ENCODE peak calls at places on chromosomes 4 and X, in seven cellular contexts. One of them, this sample, is unnamed.

GRCh38 chrX:132184871-132185270 is 34.4 kb downstream of the RAP2C start:
- DNase-seq in Panc1: no peak
- DNase-seq in CD4-positive, CD25-positive, alpha-beta regulatory T cell: no peak
- DNase-seq in CD8-positive, alpha-beta memory T cell: no peak
- DNase-seq in endodermal cell: no peak
- DNase-seq in GM23248: no peak
- DNase-seq in neural progenitor cell: no peak
- DNase-seq in this sample: no peak

GRCh38 chr4:80201326-80202151 is 4.2 kb downstream of the PRDM8 start:
- DNase-seq in Panc1: no peak
- DNase-seq in CD4-positive, CD25-positive, alpha-beta regulatory T cell: peak; percentile 67
- DNase-seq in CD8-positive, alpha-beta memory T cell: peak; percentile 69
- DNase-seq in endodermal cell: peak; percentile 52
- DNase-seq in GM23248: peak; percentile 43
- DNase-seq in neural progenitor cell: peak; percentile 68
- DNase-seq in this sample: peak; percentile 61

GRCh38 chrX:123219916-123220315 is 35.8 kb downstream of the GRIA3 start:
- DNase-seq in Panc1: no peak
- DNase-seq in CD4-positive, CD25-positive, alpha-beta regulatory T cell: no peak
- DNase-seq in CD8-positive, alpha-beta memory T cell: no peak
- DNase-seq in endodermal cell: no peak
- DNase-seq in GM23248: peak; percentile 18
- DNase-seq in neural progenitor cell: peak; percentile 13
- DNase-seq in this sample: no peak

GRCh38 chr4:108730579-108730978 is 32.3 kb downstream of the ETNPPL start:
- DNase-seq in Panc1: no peak
- DNase-seq in CD4-positive, CD25-positive, alpha-beta regulatory T cell: no peak
- DNase-seq in CD8-positive, alpha-beta memory T cell: no peak
- DNase-seq in endodermal cell: no peak
- DNase-seq in GM23248: peak; percentile 9
- DNase-seq in neural progenitor cell: no peak
- DNase-seq in this sample: no peak

GRCh38 chr4:29051381-29051965 is 1668.7 kb upstream of the PCDH7 start:
- DNase-seq in Panc1: no peak
- DNase-seq in CD4-positive, CD25-positive, alpha-beta regulatory T cell: no peak
- DNase-seq in CD8-positive, alpha-beta memory T cell: no peak
- DNase-seq in endodermal cell: no peak
- DNase-seq in GM23248: no peak
- DNase-seq in neural progenitor cell: peak; percentile 66
- DNase-seq in this sample: no peak

GRCh38 chr4:88600129-88600849 is 8.0 kb downstream of the HERC3 start:
- DNase-seq in Panc1: no peak
- DNase-seq in CD4-positive, CD25-positive, alpha-beta regulatory T cell: no peak
- DNase-seq in CD8-positive, alpha-beta memory T cell: no peak
- DNase-seq in endodermal cell: no peak
- DNase-seq in GM23248: peak; percentile 91
- DNase-seq in neural progenitor cell: no peak
- DNase-seq in this sample: no peak

GRCh38 chr4:62225972-62226371 is 1025.8 kb downstream of the ADGRL3 start:
- DNase-seq in Panc1: no peak
- DNase-seq in CD4-positive, CD25-positive, alpha-beta regulatory T cell: no peak
- DNase-seq in CD8-positive, alpha-beta memory T cell: no peak
- DNase-seq in endodermal cell: no peak
- DNase-seq in GM23248: no peak
- DNase-seq in neural progenitor cell: no peak
- DNase-seq in this sample: no peak

GRCh38 chr4:33302298-33302697 is 2582.1 kb downstream of the PCDH7 start:
- DNase-seq in Panc1: no peak
- DNase-seq in CD4-positive, CD25-positive, alpha-beta regulatory T cell: no peak
- DNase-seq in CD8-positive, alpha-beta memory T cell: no peak
- DNase-seq in endodermal cell: no peak
- DNase-seq in GM23248: no peak
- DNase-seq in neural progenitor cell: no peak
- DNase-seq in this sample: no peak

GRCh38 chr4:45554423-45554822 is 569.4 kb downstream of the GABRG1 start:
- DNase-seq in Panc1: no peak
- DNase-seq in CD4-positive, CD25-positive, alpha-beta regulatory T cell: no peak
- DNase-seq in CD8-positive, alpha-beta memory T cell: no peak
- DNase-seq in endodermal cell: no peak
- DNase-seq in GM23248: peak; percentile 38
- DNase-seq in neural progenitor cell: no peak
- DNase-seq in this sample: no peak

GRCh38 chr4:57193996-57194675 is 84.0 kb upstream of the IGFBP7 start:
- DNase-seq in Panc1: no peak
- DNase-seq in CD4-positive, CD25-positive, alpha-beta regulatory T cell: no peak
- DNase-seq in CD8-positive, alpha-beta memory T cell: no peak
- DNase-seq in endodermal cell: peak; percentile 76
- DNase-seq in GM23248: peak; percentile 29
- DNase-seq in neural progenitor cell: peak; percentile 49
- DNase-seq in this sample: no peak

GRCh38 chrX:50889582-50889981 is 21.0 kb upstream of the BMP15 start:
- DNase-seq in Panc1: no peak
- DNase-seq in CD4-positive, CD25-positive, alpha-beta regulatory T cell: no peak
- DNase-seq in CD8-positive, alpha-beta memory T cell: no peak
- DNase-seq in endodermal cell: peak; percentile 62
- DNase-seq in GM23248: no peak
- DNase-seq in neural progenitor cell: no peak
- DNase-seq in this sample: no peak

GRCh38 chrX:114251575-114251974 is 332.3 kb upstream of the HTR2C start:
- DNase-seq in Panc1: no peak
- DNase-seq in CD4-positive, CD25-positive, alpha-beta regulatory T cell: no peak
- DNase-seq in CD8-positive, alpha-beta memory T cell: no peak
- DNase-seq in endodermal cell: no peak
- DNase-seq in GM23248: no peak
- DNase-seq in neural progenitor cell: no peak
- DNase-seq in this sample: no peak

GRCh38 chrX:67104982-67105757 is 438.7 kb upstream of the AR start:
- DNase-seq in Panc1: no peak
- DNase-seq in CD4-positive, CD25-positive, alpha-beta regulatory T cell: no peak
- DNase-seq in CD8-positive, alpha-beta memory T cell: no peak
- DNase-seq in endodermal cell: no peak
- DNase-seq in GM23248: no peak
- DNase-seq in neural progenitor cell: no peak
- DNase-seq in this sample: no peak

GRCh38 chrX:111581086-111581485 is 69.6 kb downstream of the SERTM2 start:
- DNase-seq in Panc1: no peak
- DNase-seq in CD4-positive, CD25-positive, alpha-beta regulatory T cell: no peak
- DNase-seq in CD8-positive, alpha-beta memory T cell: no peak
- DNase-seq in endodermal cell: no peak
- DNase-seq in GM23248: no peak
- DNase-seq in neural progenitor cell: no peak
- DNase-seq in this sample: no peak

GRCh38 chrX:134622056-134622812 is 36.0 kb downstream of the PLAC1 start:
- DNase-seq in Panc1: peak; percentile 35
- DNase-seq in CD4-positive, CD25-positive, alpha-beta regulatory T cell: peak; percentile 40
- DNase-seq in CD8-positive, alpha-beta memory T cell: no peak
- DNase-seq in endodermal cell: peak; percentile 54
- DNase-seq in GM23248: peak; percentile 87
- DNase-seq in neural progenitor cell: no peak
- DNase-seq in this sample: no peak

GRCh38 chrX:21373637-21374162 is 518 bp upstream of the CNKSR2 start:
- DNase-seq in Panc1: no peak
- DNase-seq in CD4-positive, CD25-positive, alpha-beta regulatory T cell: peak; percentile 40
- DNase-seq in CD8-positive, alpha-beta memory T cell: no peak
- DNase-seq in endodermal cell: no peak
- DNase-seq in GM23248: peak; percentile 22
- DNase-seq in neural progenitor cell: peak; percentile 89
- DNase-seq in this sample: peak; percentile 4

GRCh38 chr4:180560896-180561295 is 1682.3 kb upstream of the TENM3 start:
- DNase-seq in Panc1: no peak
- DNase-seq in CD4-positive, CD25-positive, alpha-beta regulatory T cell: no peak
- DNase-seq in CD8-positive, alpha-beta memory T cell: no peak
- DNase-seq in endodermal cell: no peak
- DNase-seq in GM23248: no peak
- DNase-seq in neural progenitor cell: no peak
- DNase-seq in this sample: no peak

GRCh38 chrX:15755091-15755490 is 17.0 kb downstream of the CA5B start:
- DNase-seq in Panc1: no peak
- DNase-seq in CD4-positive, CD25-positive, alpha-beta regulatory T cell: no peak
- DNase-seq in CD8-positive, alpha-beta memory T cell: no peak
- DNase-seq in endodermal cell: no peak
- DNase-seq in GM23248: no peak
- DNase-seq in neural progenitor cell: no peak
- DNase-seq in this sample: no peak

GRCh38 chr4:114598191-114599121 is at the start of gene UGT8:
- DNase-seq in Panc1: no peak
- DNase-seq in CD4-positive, CD25-positive, alpha-beta regulatory T cell: peak; percentile 26
- DNase-seq in CD8-positive, alpha-beta memory T cell: peak; percentile 20
- DNase-seq in endodermal cell: peak; percentile 89
- DNase-seq in GM23248: peak; percentile 44
- DNase-seq in neural progenitor cell: peak; percentile 87
- DNase-seq in this sample: no peak

GRCh38 chr4:78347527-78347926 is 204.0 kb upstream of the ANXA3 start:
- DNase-seq in Panc1: no peak
- DNase-seq in CD4-positive, CD25-positive, alpha-beta regulatory T cell: no peak
- DNase-seq in CD8-positive, alpha-beta memory T cell: no peak
- DNase-seq in endodermal cell: no peak
- DNase-seq in GM23248: no peak
- DNase-seq in neural progenitor cell: no peak
- DNase-seq in this sample: no peak

GRCh38 chrX:46488712-46489111 is 56.5 kb downstream of the ZNF674 start:
- DNase-seq in Panc1: no peak
- DNase-seq in CD4-positive, CD25-positive, alpha-beta regulatory T cell: no peak
- DNase-seq in CD8-positive, alpha-beta memory T cell: no peak
- DNase-seq in endodermal cell: peak; percentile 36
- DNase-seq in GM23248: no peak
- DNase-seq in neural progenitor cell: peak; percentile 9
- DNase-seq in this sample: no peak

GRCh38 chrX:133951098-133951497 is 34.3 kb downstream of the GPC3 start:
- DNase-seq in Panc1: no peak
- DNase-seq in CD4-positive, CD25-positive, alpha-beta regulatory T cell: no peak
- DNase-seq in CD8-positive, alpha-beta memory T cell: no peak
- DNase-seq in endodermal cell: no peak
- DNase-seq in GM23248: no peak
- DNase-seq in neural progenitor cell: no peak
- DNase-seq in this sample: no peak

GRCh38 chr4:184261246-184261645 is 43.6 kb upstream of the ENPP6 start:
- DNase-seq in Panc1: no peak
- DNase-seq in CD4-positive, CD25-positive, alpha-beta regulatory T cell: no peak
- DNase-seq in CD8-positive, alpha-beta memory T cell: no peak
- DNase-seq in endodermal cell: no peak
- DNase-seq in GM23248: no peak
- DNase-seq in neural progenitor cell: no peak
- DNase-seq in this sample: no peak

GRCh38 chr4:154444958-154445357 is 46.6 kb downstream of the DCHS2 start:
- DNase-seq in Panc1: no peak
- DNase-seq in CD4-positive, CD25-positive, alpha-beta regulatory T cell: no peak
- DNase-seq in CD8-positive, alpha-beta memory T cell: no peak
- DNase-seq in endodermal cell: no peak
- DNase-seq in GM23248: no peak
- DNase-seq in neural progenitor cell: no peak
- DNase-seq in this sample: no peak

GRCh38 chrX:42422961-42423360 is 355.0 kb downstream of the PPP1R2C start:
- DNase-seq in Panc1: no peak
- DNase-seq in CD4-positive, CD25-positive, alpha-beta regulatory T cell: no peak
- DNase-seq in CD8-positive, alpha-beta memory T cell: no peak
- DNase-seq in endodermal cell: no peak
- DNase-seq in GM23248: no peak
- DNase-seq in neural progenitor cell: no peak
- DNase-seq in this sample: no peak

GRCh38 chrX:125786306-125786705 is 379.8 kb downstream of the DCAF12L2 start:
- DNase-seq in Panc1: no peak
- DNase-seq in CD4-positive, CD25-positive, alpha-beta regulatory T cell: no peak
- DNase-seq in CD8-positive, alpha-beta memory T cell: no peak
- DNase-seq in endodermal cell: no peak
- DNase-seq in GM23248: no peak
- DNase-seq in neural progenitor cell: peak; percentile 3
- DNase-seq in this sample: no peak

GRCh38 chr4:122163767-122164166 is 11.6 kb downstream of the BLTP1 start:
- DNase-seq in Panc1: no peak
- DNase-seq in CD4-positive, CD25-positive, alpha-beta regulatory T cell: no peak
- DNase-seq in CD8-positive, alpha-beta memory T cell: no peak
- DNase-seq in endodermal cell: no peak
- DNase-seq in GM23248: no peak
- DNase-seq in neural progenitor cell: no peak
- DNase-seq in this sample: no peak

GRCh38 chrX:16155586-16155985 is 11.7 kb upstream of the MAGEB17 start:
- DNase-seq in Panc1: no peak
- DNase-seq in CD4-positive, CD25-positive, alpha-beta regulatory T cell: no peak
- DNase-seq in CD8-positive, alpha-beta memory T cell: no peak
- DNase-seq in endodermal cell: no peak
- DNase-seq in GM23248: no peak
- DNase-seq in neural progenitor cell: no peak
- DNase-seq in this sample: no peak

GRCh38 chr4:128228778-128229457 is 58.7 kb downstream of the PGRMC2 start:
- DNase-seq in Panc1: no peak
- DNase-seq in CD4-positive, CD25-positive, alpha-beta regulatory T cell: no peak
- DNase-seq in CD8-positive, alpha-beta memory T cell: no peak
- DNase-seq in endodermal cell: no peak
- DNase-seq in GM23248: peak; percentile 29
- DNase-seq in neural progenitor cell: no peak
- DNase-seq in this sample: no peak

GRCh38 chr4:11730545-11730944 is 301.9 kb upstream of the HS3ST1 start:
- DNase-seq in Panc1: no peak
- DNase-seq in CD4-positive, CD25-positive, alpha-beta regulatory T cell: no peak
- DNase-seq in CD8-positive, alpha-beta memory T cell: no peak
- DNase-seq in endodermal cell: no peak
- DNase-seq in GM23248: no peak
- DNase-seq in neural progenitor cell: no peak
- DNase-seq in this sample: no peak
- H3K9me3 ChIP-seq in Panc1: no peaks in the 10 kb centered on the region
- H3K9me3 ChIP-seq in CD4-positive, CD25-positive, alpha-beta regulatory T cell: no peaks in the 10 kb centered on the region
- H3K9me3 ChIP-seq in CD8-positive, alpha-beta memory T cell: no peaks in the 10 kb centered on the region
- H3K9me3 ChIP-seq in endodermal cell: no peaks in the 10 kb centered on the region
- H3K9me3 ChIP-seq in GM23248: no peaks in the 10 kb centered on the region
- H3K9me3 ChIP-seq in neural progenitor cell: no peaks in the 10 kb centered on the region
- H3K9me3 ChIP-seq in this sample: no peaks in the 10 kb centered on the region

GRCh38 chr4:1251773-1252066 is 2.8 kb upstream of the CTBP1 start:
- DNase-seq in Panc1: no peak
- DNase-seq in CD4-positive, CD25-positive, alpha-beta regulatory T cell: no peak
- DNase-seq in CD8-positive, alpha-beta memory T cell: no peak
- DNase-seq in endodermal cell: no peak
- DNase-seq in GM23248: no peak
- DNase-seq in neural progenitor cell: no peak
- DNase-seq in this sample: no peak
- H3K9me3 ChIP-seq in Panc1: peaks cover 10% of the 10 kb centered on the region
- H3K9me3 ChIP-seq in CD4-positive, CD25-positive, alpha-beta regulatory T cell: no peaks in the 10 kb centered on the region
- H3K9me3 ChIP-seq in CD8-positive, alpha-beta memory T cell: no peaks in the 10 kb centered on the region
- H3K9me3 ChIP-seq in endodermal cell: peaks cover 51% of the 10 kb centered on the region
- H3K9me3 ChIP-seq in GM23248: no peaks in the 10 kb centered on the region
- H3K9me3 ChIP-seq in neural progenitor cell: peaks cover 18% of the 10 kb centered on the region
- H3K9me3 ChIP-seq in this sample: no peaks in the 10 kb centered on the region

DNA sequence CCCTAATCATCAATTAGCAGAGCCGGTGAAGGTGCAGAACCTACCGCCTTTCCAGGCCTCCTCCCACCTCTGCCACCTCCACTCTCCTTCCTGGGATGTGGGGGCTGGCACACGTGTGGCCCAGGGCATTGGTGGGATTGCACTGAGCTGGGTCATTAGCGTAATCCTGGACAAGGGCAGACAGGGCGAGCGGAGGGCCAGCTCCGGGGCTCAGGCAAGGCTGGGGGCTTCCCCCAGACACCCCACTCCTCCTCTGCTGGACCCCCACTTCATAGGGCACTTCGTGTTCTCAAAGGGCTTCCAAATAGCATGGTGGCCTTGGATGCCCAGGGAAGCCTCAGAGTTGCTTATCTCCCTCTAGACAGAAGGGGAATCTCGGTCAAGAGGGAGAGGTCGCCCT is 3.3 kb upstream of the OPN1LW start:
- DNase-seq in Panc1: no peak
- DNase-seq in CD4-positive, CD25-positive, alpha-beta regulatory T cell: no peak
- DNase-seq in CD8-positive, alpha-beta memory T cell: no peak
- DNase-seq in endodermal cell: no peak
- DNase-seq in GM23248: no peak
- DNase-seq in neural progenitor cell: no peak
- DNase-seq in this sample: no peak
- H3K9me3 ChIP-seq in Panc1: no peaks in the 10 kb centered on the region
- H3K9me3 ChIP-seq in CD4-positive, CD25-positive, alpha-beta regulatory T cell: no peaks in the 10 kb centered on the region
- H3K9me3 ChIP-seq in CD8-positive, alpha-beta memory T cell: no peaks in the 10 kb centered on the region
- H3K9me3 ChIP-seq in endodermal cell: no peaks in the 10 kb centered on the region
- H3K9me3 ChIP-seq in GM23248: no peaks in the 10 kb centered on the region
- H3K9me3 ChIP-seq in neural progenitor cell: no peaks in the 10 kb centered on the region
- H3K9me3 ChIP-seq in this sample: no peaks in the 10 kb centered on the region

GRCh38 chr4:37725718-37726117 is 39.5 kb upstream of the RELL1 start:
- DNase-seq in Panc1: no peak
- DNase-seq in CD4-positive, CD25-positive, alpha-beta regulatory T cell: no peak
- DNase-seq in CD8-positive, alpha-beta memory T cell: no peak
- DNase-seq in endodermal cell: no peak
- DNase-seq in GM23248: no peak
- DNase-seq in neural progenitor cell: no peak
- DNase-seq in this sample: no peak
- H3K9me3 ChIP-seq in Panc1: no peaks in the 10 kb centered on the region
- H3K9me3 ChIP-seq in CD4-positive, CD25-positive, alpha-beta regulatory T cell: no peaks in the 10 kb centered on the region
- H3K9me3 ChIP-seq in CD8-positive, alpha-beta memory T cell: no peaks in the 10 kb centered on the region
- H3K9me3 ChIP-seq in endodermal cell: no peaks in the 10 kb centered on the region
- H3K9me3 ChIP-seq in GM23248: no peaks in the 10 kb centered on the region
- H3K9me3 ChIP-seq in neural progenitor cell: no peaks in the 10 kb centered on the region
- H3K9me3 ChIP-seq in this sample: no peaks in the 10 kb centered on the region

This sample was measured in T-helper 17 cell.